ENCODE peak calls at places on chromosomes 4 and X, in four cellular contexts. E, V, Q and K are unnamed samples.
A peak's percentile ranks its signal among the peaks of the same experiment; 100 is the strongest.

GRCh38 chr4:113243312-113243711 is 193.9 kb downstream of the ANK2 start:
- DNase-seq in E (no peak), V (no peak), Q (no peak), K (no peak)

GRCh38 chr4:57303012-57303751 is 193.0 kb upstream of the IGFBP7 start:
- DNase-seq in V (no peak), E (no peak), Q (no peak), K (no peak)

GRCh38 chr4:40897557-40898203 is 147.9 kb downstream of the NSUN7 start:
- DNase-seq in Q (peak; percentile 93), E (peak; percentile 71), V (peak; percentile 53), K (no peak)

GRCh38 chr4:37982736-37983135 is 22.5 kb downstream of the PTTG2 start:
- DNase-seq in E (no peak), Q (no peak), V (no peak), K (no peak)

GRCh38 chr4:2253160-2254084 is 8.5 kb downstream of the MXD4 start:
- DNase-seq in Q (no peak), E (no peak), V (no peak), K (no peak)

GRCh38 chrX:134171661-134172587 is 65.1 kb upstream of the CCDC160 start:
- DNase-seq in E (no peak), V (no peak), Q (no peak), K (no peak)

GRCh38 chr4:24770111-24770584 is 25.2 kb upstream of the SOD3 start:
- DNase-seq in Q (no peak), E (no peak), V (no peak), K (peak; percentile 39)

GRCh38 chr4:149781150-149781549 is 34.5 kb downstream of the IQCM start:
- DNase-seq in V (no peak), Q (no peak), E (no peak), K (no peak)

GRCh38 chrX:47515941-47516649 is 33.1 kb upstream of the ZNF41 start:
- DNase-seq in Q (no peak), E (no peak), V (no peak), K (no peak)

GRCh38 chr4:61923179-61923578 is 723.1 kb downstream of the ADGRL3 start:
- DNase-seq in Q (no peak), V (no peak), E (no peak), K (no peak)

GRCh38 chr4:77471821-77472495 is 133.7 kb upstream of the CXCL13 start:
- DNase-seq in E (no peak), Q (no peak), V (no peak), K (no peak)

GRCh38 chr4:73740353-73740778 is at the start of gene CXCL8:
- DNase-seq in Q (no peak), V (peak; percentile 53), E (peak; percentile 37), K (no peak)

GRCh38 chr4:167233523-167234387 is 539 bp downstream of the SPOCK3 start:
- DNase-seq in V (no peak), Q (peak; percentile 72), E (no peak), K (no peak)

GRCh38 chr4:2944091-2944482 is 19.1 kb downstream of the NOP14 start:
- DNase-seq in V (no peak), Q (no peak), E (no peak), K (no peak)

GRCh38 chr4:88101165-88101564 is 57.3 kb downstream of the ABCG2 start:
- DNase-seq in E (no peak), Q (no peak), V (no peak), K (peak; percentile 4)

GRCh38 chr4:102165584-102165983 is 179.7 kb downstream of the SLC39A8 start:
- DNase-seq in E (no peak), Q (no peak), V (no peak), K (no peak)

GRCh38 chr4:177480796-177481195 is 38.6 kb upstream of the AGA start:
- DNase-seq in V (no peak), Q (no peak), E (no peak), K (no peak)

GRCh38 chr4:2335729-2336101 is 73.8 kb upstream of the MXD4 start:
- DNase-seq in E (no peak), V (no peak), Q (no peak), K (no peak)

GRCh38 chr4:1116837-1117236 is 3.5 kb upstream of the RNF212 start:
- DNase-seq in Q (no peak), V (no peak), E (no peak), K (no peak)

GRCh38 chr4:169604131-169604900 is 8.1 kb downstream of the NEK1 start:
- DNase-seq in E (peak; percentile 5), V (no peak), Q (no peak), K (no peak)

GRCh38 chr4:69830529-69831269 is 29.2 kb downstream of the SULT1E1 start:
- DNase-seq in Q (no peak), V (peak; percentile 81), E (no peak), K (no peak)

GRCh38 chr4:158121203-158121586 is 51.6 kb downstream of the GASK1B start:
- DNase-seq in E (no peak), Q (no peak), V (peak; percentile 27), K (no peak)

GRCh38 chrX:70117738-70118137 is 15.5 kb upstream of the IGBP1 start:
- DNase-seq in Q (no peak), V (no peak), E (no peak), K (no peak)

GRCh38 chrX:109987884-109988283 is 15.0 kb upstream of the TMEM164 start:
- DNase-seq in V (no peak), E (no peak), Q (no peak), K (no peak)

GRCh38 chrX:11328134-11328533 is 34.9 kb downstream of the AMELX start:
- DNase-seq in V (no peak), E (no peak), Q (no peak), K (no peak)

GRCh38 chrX:24149346-24150050 is at the start of gene ZFX:
- DNase-seq in Q (peak; percentile 56), E (no peak), V (peak; percentile 9), K (no peak)

GRCh38 chr4:83150563-83151330 is 36.2 kb upstream of the PLAC8 start:
- DNase-seq in Q (no peak), V (peak; percentile 43), E (no peak), K (no peak)

GRCh38 chr4:177611974-177612664 is 169.9 kb upstream of the AGA start:
- DNase-seq in E (no peak), V (no peak), Q (no peak), K (no peak)

GRCh38 chr4:111323496-111323895 is 700.6 kb upstream of the PITX2 start:
- DNase-seq in V (no peak), Q (no peak), E (no peak), K (no peak)

GRCh38 chr4:109411964-109412363 is 21.7 kb upstream of the SEC24B start:
- DNase-seq in Q (no peak), E (no peak), V (no peak), K (no peak)

GRCh38 chr4:17447675-17448298 is 64.1 kb downstream of the QDPR start:
- DNase-seq in Q (peak; percentile 59), E (peak; percentile 26), V (peak; percentile 67), K (peak; percentile 37)

GRCh38 chr4:7902101-7902553 is 37.5 kb downstream of the AFAP1 start:
- DNase-seq in E (no peak), Q (no peak), V (no peak), K (no peak)

GRCh38 chr4:176435891-176436499 is 116.2 kb downstream of the SPCS3 start:
- DNase-seq in V (no peak), E (no peak), Q (no peak), K (no peak)

GRCh38 chrX:123422875-123423274 is 238.8 kb downstream of the GRIA3 start:
- DNase-seq in Q (no peak), V (peak; percentile 1), E (peak; percentile 3), K (no peak)

GRCh38 chr4:81351653-81352455 is 119.9 kb downstream of the RASGEF1B start:
- DNase-seq in Q (peak; percentile 87), V (peak; percentile 42), E (peak; percentile 21), K (peak; percentile 8)
- TF ChIP-seq KDM1A in Q (no peak), V (no peak), E (no peak), K (no peak)

DNA sequence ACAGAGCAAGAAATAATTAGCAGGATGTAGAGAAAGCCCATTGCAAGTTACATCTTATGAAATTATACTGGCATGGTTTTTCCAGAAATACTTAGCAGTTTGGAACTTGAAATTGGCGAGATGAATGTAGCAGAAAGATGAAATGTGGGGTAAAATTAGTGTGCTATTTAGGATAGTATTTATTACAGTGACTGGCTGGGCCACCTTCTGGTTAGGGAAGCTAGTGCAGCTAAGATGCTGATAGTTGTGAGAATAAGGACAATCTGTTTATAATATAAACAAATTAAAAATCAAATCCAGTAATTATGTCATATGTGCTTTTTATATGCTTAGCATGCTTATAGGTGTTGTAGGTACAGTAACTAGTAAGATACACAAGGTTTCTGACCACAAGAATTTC is 74.8 kb downstream of the IL15 start:
- DNase-seq in E (no peak), V (no peak), Q (no peak), K (no peak)
- TF ChIP-seq KDM1A in E (no peak), V (no peak), Q (no peak), K (no peak)

DNA sequence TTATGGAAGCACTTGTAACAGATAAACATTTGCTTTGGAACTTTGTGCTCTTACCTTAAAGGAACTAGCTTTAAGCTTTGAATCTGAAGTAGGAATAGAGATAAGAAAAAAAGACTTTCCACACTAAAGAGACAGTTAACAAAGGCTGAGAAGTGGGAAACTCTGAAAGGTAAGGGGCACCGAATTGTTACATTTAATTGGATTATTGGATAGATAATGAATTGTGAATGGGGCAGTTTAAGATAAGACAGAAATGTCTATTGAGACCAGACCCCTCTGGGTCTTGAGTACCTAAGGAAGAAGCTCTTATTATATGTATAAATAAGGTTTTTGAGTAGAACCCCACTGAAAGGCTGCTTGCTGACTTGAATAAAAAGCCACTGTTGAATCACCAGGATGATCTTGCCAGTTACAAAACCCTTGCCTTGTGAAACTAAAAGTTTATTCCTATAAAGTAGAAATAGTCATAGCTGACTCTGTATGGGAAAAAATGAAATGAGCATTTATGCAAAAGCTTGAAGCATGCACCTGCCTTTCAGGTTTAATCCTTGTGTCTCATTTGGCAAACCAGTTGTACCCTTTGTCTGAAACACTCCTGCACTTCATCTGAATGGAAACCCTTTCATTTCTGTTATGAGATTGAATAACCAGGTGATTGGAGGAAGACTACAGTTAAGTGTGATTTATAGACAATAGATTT is 423.2 kb downstream of the RPA4 start:
- DNase-seq in E (no peak), Q (no peak), V (no peak), K (no peak)
- TF ChIP-seq KDM1A in E (no peak), Q (no peak), V (no peak), K (no peak)

GRCh38 chr4:138406881-138407280 is 164.7 kb upstream of the SLC7A11 start:
- DNase-seq in E (no peak), V (no peak), Q (no peak), K (no peak)
- TF ChIP-seq KDM1A in E (no peak), V (no peak), Q (no peak), K (no peak)